ENCODE peak calls at places on chromosomes 16 and 17, in eight cellular contexts. G is bronchial epithelial cell; R is astrocyte of the spinal cord; T is astrocyte of the cerebellum; Z is HL-60; B is HAP-1; S is CD4-positive, CD25-positive, alpha-beta regulatory T cell; D is endodermal cell. O is an unnamed sample.

GRCh38 chr16:79713609-79714309 is 113.2 kb upstream of the MAF start:
- DNase-seq in G (no peak), R (no peak), T (no peak), Z (no peak), B (no peak), S (no peak), D (no peak), O (no peak)

GRCh38 chr16:72015124-72015523 is 6.6 kb downstream of the DHODH start:
- DNase-seq in G (peak), R (no peak), T (no peak), Z (no peak), B (no peak), S (no peak), D (no peak), O (no peak)

GRCh38 chr17:40070895-40071719 is 8.3 kb downstream of the THRA start:
- DNase-seq in G (no peak), R (no peak), T (no peak), Z (peak), B (no peak), S (no peak), D (peak), O (peak)

GRCh38 chr17:10600551-10600950 is 51.1 kb upstream of the MYH2 start:
- DNase-seq in G (no peak), R (no peak), T (no peak), Z (no peak), B (no peak), S (no peak), D (no peak), O (peak)

GRCh38 chr16:64784635-64785034 is 337.2 kb downstream of the CDH11 start:
- DNase-seq in G (no peak), R (no peak), T (no peak), Z (no peak), B (no peak), S (no peak), D (no peak), O (no peak)

GRCh38 chr16:85029413-85029794 is 1.8 kb downstream of the KIAA0513 start:
- DNase-seq in G (peak), R (peak), T (no peak), Z (no peak), B (peak), S (peak), D (peak), O (no peak)

GRCh38 chr16:49338867-49339266 is 34.7 kb upstream of the C16orf78 start:
- DNase-seq in G (no peak), R (no peak), T (no peak), Z (no peak), B (no peak), S (no peak), D (no peak), O (no peak)

GRCh38 chr17:51912939-51913338 is 245.6 kb downstream of the CA10 start:
- DNase-seq in G (no peak), R (no peak), T (no peak), Z (no peak), B (no peak), S (no peak), D (peak), O (no peak)

GRCh38 chr16:1940273-1941161 is 2.5 kb downstream of the MSRB1 start:
- DNase-seq in G (no peak), R (no peak), T (no peak), Z (peak), B (no peak), S (no peak), D (peak), O (no peak)

GRCh38 chr16:18846416-18846815 is 45.1 kb upstream of the ARL6IP1 start:
- DNase-seq in G (no peak), R (no peak), T (no peak), Z (no peak), B (no peak), S (no peak), D (no peak), O (no peak)

GRCh38 chr17:50095626-50096037 is 481 bp downstream of the PDK2 start:
- DNase-seq in G (no peak), R (no peak), T (no peak), Z (no peak), B (peak), S (no peak), D (peak), O (no peak)

GRCh38 chr17:4986951-4987766 is at the start of gene CAMTA2:
- DNase-seq in G (peak), R (peak), T (no peak), Z (peak), B (peak), S (peak), D (peak), O (peak)

GRCh38 chr17:77684803-77685580 is 273.5 kb upstream of the TNRC6C start:
- DNase-seq in G (no peak), R (no peak), T (no peak), Z (no peak), B (no peak), S (no peak), D (peak), O (no peak)

GRCh38 chr16:24834459-24835335 is 11.1 kb upstream of the SLC5A11 start:
- DNase-seq in G (peak), R (peak), T (peak), Z (peak), B (peak), S (peak), D (peak), O (peak)

GRCh38 chr16:30660424-30661251 is 2.4 kb downstream of the FBRS start:
- DNase-seq in G (peak), R (peak), T (no peak), Z (peak), B (no peak), S (peak), D (no peak), O (no peak)

GRCh38 chr16:88521674-88522073 is 48.5 kb upstream of the ZC3H18 start:
- DNase-seq in G (no peak), R (no peak), T (no peak), Z (no peak), B (no peak), S (no peak), D (no peak), O (no peak)

GRCh38 chr16:68273896-68274295 is 9.6 kb downstream of the SLC7A6 start:
- DNase-seq in G (peak), R (no peak), T (no peak), Z (no peak), B (no peak), S (no peak), D (no peak), O (no peak)

GRCh38 chr16:85650864-85651811 is 37.6 kb downstream of the GINS2 start:
- DNase-seq in G (no peak), R (no peak), T (no peak), Z (no peak), B (no peak), S (no peak), D (no peak), O (no peak)

GRCh38 chr17:61309857-61310256 is 89.8 kb upstream of the TBX2 start:
- DNase-seq in G (peak), R (peak), T (peak), Z (no peak), B (no peak), S (no peak), D (peak), O (no peak)

GRCh38 chr17:4856937-4857314 is 23.8 kb downstream of the MINK1 start:
- DNase-seq in G (no peak), R (no peak), T (no peak), Z (no peak), B (no peak), S (no peak), D (no peak), O (no peak)

GRCh38 chr17:76714822-76715461 is 4.2 kb upstream of the MXRA7 start:
- DNase-seq in G (no peak), R (peak), T (no peak), Z (peak), B (peak), S (peak), D (peak), O (peak)

GRCh38 chr16:56888806-56889205 is 23.8 kb downstream of the SLC12A3 start:
- DNase-seq in G (no peak), R (no peak), T (no peak), Z (no peak), B (no peak), S (no peak), D (no peak), O (no peak)

GRCh38 chr17:80877095-80877828 is 114.4 kb upstream of the CHMP6 start:
- DNase-seq in G (no peak), R (no peak), T (no peak), Z (no peak), B (no peak), S (peak), D (peak), O (no peak)

GRCh38 chr17:58529275-58529674 is 14.8 kb upstream of the MTMR4 start:
- DNase-seq in G (no peak), R (no peak), T (no peak), Z (no peak), B (no peak), S (no peak), D (peak), O (no peak)
- H3K4me3 ChIP-seq in G (no peak), R (no peak), T (no peak), Z (no peak), B (no peak), S (no peak), D (no peak), O (no peak)

GRCh38 chr16:50741225-50741807 is 570 bp upstream of the CYLD start:
- DNase-seq in G (peak), R (no peak), T (no peak), Z (no peak), B (no peak), S (no peak), D (no peak), O (peak)

GRCh38 chr16:50741808-50742520 is at the start of gene CYLD:
- DNase-seq in G (peak), R (peak), T (peak), Z (peak), B (peak), S (peak), D (peak), O (peak)

GRCh38 chr16:50739031-50739430 is 2.9 kb upstream of the CYLD start:
- DNase-seq in G (no peak), R (no peak), T (no peak), Z (no peak), B (no peak), S (no peak), D (no peak), O (no peak)

GRCh38 chr16:50742521-50743150 is 750 bp downstream of the CYLD start:
- DNase-seq in G (peak), R (no peak), T (peak), Z (peak), B (peak), S (peak), D (peak), O (peak)

DNA sequence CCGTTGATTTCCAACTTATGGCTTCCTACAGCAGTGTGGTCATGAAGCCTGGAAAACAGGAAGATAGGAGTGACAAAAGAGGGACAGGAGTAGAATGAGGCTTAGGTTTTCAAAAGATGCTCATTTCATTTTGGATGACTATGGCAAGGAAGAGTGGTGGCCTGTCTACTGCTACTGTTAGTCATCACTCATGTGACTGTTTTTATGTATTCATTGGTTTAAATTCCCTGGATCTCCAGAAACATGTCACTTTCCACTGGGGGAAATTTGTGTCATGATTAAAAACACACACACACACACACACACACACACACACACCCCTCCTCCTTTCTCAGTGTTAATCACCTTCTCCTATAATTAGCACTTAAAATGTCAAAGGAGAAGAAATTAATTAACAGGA is 1.1 kb upstream of the CYLD start:
- DNase-seq in G (peak), R (no peak), T (no peak), Z (no peak), B (no peak), S (no peak), D (no peak), O (no peak)
- H3K4me3 ChIP-seq in G (no peak), R (no peak), T (no peak), Z (no peak), B (no peak), S (peak), D (no peak), O (no peak)

GRCh38 chr17:42537156-42537805 is 1.2 kb downstream of the NAGLU start:
- DNase-seq in G (no peak), R (no peak), T (no peak), Z (no peak), B (no peak), S (no peak), D (no peak), O (no peak)

GRCh38 chr17:42537826-42538451 is 1.9 kb downstream of the NAGLU start:
- DNase-seq in G (no peak), R (no peak), T (no peak), Z (no peak), B (no peak), S (no peak), D (no peak), O (no peak)

GRCh38 chr17:42536048-42536371 is at the start of gene NAGLU:
- DNase-seq in G (peak), R (peak), T (no peak), Z (peak), B (peak), S (peak), D (peak), O (peak)

GRCh38 chr17:42535400-42536047 is 517 bp upstream of the NAGLU start:
- DNase-seq in G (no peak), R (no peak), T (no peak), Z (no peak), B (no peak), S (no peak), D (no peak), O (no peak)

DNA sequence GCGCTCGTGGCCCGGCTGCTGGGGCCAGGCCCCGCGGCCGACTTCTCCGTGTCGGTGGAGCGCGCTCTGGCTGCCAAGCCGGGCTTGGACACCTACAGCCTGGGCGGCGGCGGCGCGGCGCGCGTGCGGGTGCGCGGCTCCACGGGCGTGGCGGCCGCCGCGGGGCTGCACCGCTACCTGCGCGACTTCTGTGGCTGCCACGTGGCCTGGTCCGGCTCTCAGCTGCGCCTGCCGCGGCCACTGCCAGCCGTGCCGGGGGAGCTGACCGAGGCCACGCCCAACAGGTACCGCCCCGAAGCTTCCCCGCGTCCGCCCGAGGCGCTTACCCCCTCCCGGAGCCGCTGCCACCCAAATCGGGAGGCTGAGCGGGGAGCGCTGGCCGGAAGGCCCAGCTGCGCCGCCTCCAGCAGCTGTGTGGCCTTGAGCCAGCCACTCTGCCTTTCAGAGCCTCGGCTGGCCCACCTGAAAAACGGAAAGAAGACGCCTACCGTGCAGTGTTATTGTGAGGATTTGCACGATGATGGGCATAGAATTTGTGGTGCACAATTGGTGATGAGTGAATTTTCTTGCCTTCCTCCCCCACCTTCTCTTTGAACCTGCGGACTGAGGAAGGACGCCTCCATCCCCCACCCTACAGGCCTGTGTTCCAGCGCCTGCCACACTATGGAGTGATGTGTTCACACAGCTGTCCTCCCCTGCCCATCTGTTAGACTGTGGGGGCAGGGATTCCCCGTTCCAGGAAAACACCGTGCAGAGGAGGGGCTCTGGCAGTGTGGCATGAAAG is 523 bp downstream of the NAGLU start:
- DNase-seq in G (peak), R (peak), T (no peak), Z (peak), B (peak), S (peak), D (peak), O (peak)
- H3K4me3 ChIP-seq in G (peak), R (peak), T (peak), Z (peak), B (peak), S (peak), D (peak), O (peak)

GRCh38 chr17:74840500-74840899 is 19.2 kb downstream of the GRIN2C start:
- DNase-seq in G (no peak), R (no peak), T (no peak), Z (no peak), B (no peak), S (no peak), D (peak), O (no peak)

GRCh38 chr17:74840989-74841666 is 18.6 kb downstream of the GRIN2C start:
- DNase-seq in G (peak), R (peak), T (no peak), Z (peak), B (no peak), S (no peak), D (peak), O (peak)

GRCh38 chr17:74842599-74843351 is 16.9 kb downstream of the GRIN2C start:
- DNase-seq in G (peak), R (peak), T (no peak), Z (no peak), B (no peak), S (no peak), D (peak), O (peak)

GRCh38 chr17:74842146-74842598 is 17.5 kb downstream of the GRIN2C start:
- DNase-seq in G (no peak), R (peak), T (no peak), Z (no peak), B (no peak), S (no peak), D (peak), O (no peak)

GRCh38 chr17:74843352-74843627 is 16.4 kb downstream of the GRIN2C start:
- DNase-seq in G (no peak), R (no peak), T (no peak), Z (no peak), B (no peak), S (no peak), D (peak), O (no peak)
- H3K4me3 ChIP-seq in G (no peak), R (no peak), T (no peak), Z (no peak), B (no peak), S (no peak), D (no peak), O (no peak)

GRCh38 chr16:27316038-27316680 is 2.4 kb downstream of the IL4R start:
- DNase-seq in G (no peak), R (no peak), T (no peak), Z (no peak), B (no peak), S (no peak), D (peak), O (no peak)
- H3K4me3 ChIP-seq in G (no peak), R (peak), T (peak), Z (no peak), B (no peak), S (peak), D (no peak), O (peak)

GRCh38 chr17:37746617-37747016 is 1.8 kb upstream of the HNF1B start:
- DNase-seq in G (no peak), R (no peak), T (no peak), Z (no peak), B (no peak), S (no peak), D (no peak), O (no peak)

GRCh38 chr17:37744633-37744927 is 279 bp downstream of the HNF1B start:
- DNase-seq in G (no peak), R (no peak), T (no peak), Z (no peak), B (no peak), S (no peak), D (no peak), O (no peak)

GRCh38 chr17:37744961-37745800 is at the start of gene HNF1B:
- DNase-seq in G (no peak), R (no peak), T (no peak), Z (no peak), B (no peak), S (peak), D (peak), O (no peak)

GRCh38 chr17:37745801-37746426 is 1.1 kb upstream of the HNF1B start:
- DNase-seq in G (no peak), R (no peak), T (no peak), Z (no peak), B (no peak), S (no peak), D (no peak), O (no peak)

DNA sequence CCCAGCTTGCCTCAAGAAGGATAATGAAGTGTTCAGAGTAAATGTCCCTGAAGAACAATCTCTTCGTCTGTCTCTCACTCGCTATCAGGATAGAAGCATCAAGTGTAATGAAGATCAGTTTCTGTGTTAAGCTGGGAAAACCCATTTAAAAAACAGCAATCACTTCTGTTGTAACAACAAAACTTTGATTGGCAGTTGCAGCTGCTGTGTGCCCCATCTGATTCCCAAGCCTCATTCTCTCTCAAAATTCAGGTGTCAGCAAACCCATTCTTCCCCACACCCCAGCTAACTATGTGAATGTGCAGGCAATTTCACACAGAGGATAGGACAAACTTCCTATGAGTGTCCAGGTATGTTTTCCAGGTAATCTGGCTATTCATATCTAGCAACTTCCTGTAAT is 2.4 kb upstream of the HNF1B start:
- DNase-seq in G (no peak), R (no peak), T (no peak), Z (no peak), B (no peak), S (no peak), D (no peak), O (no peak)
- H3K4me3 ChIP-seq in G (no peak), R (no peak), T (no peak), Z (no peak), B (no peak), S (no peak), D (peak), O (no peak)

GRCh38 chr17:64028874-64029464 is 8.5 kb upstream of the ICAM2 start:
- DNase-seq in G (peak), R (peak), T (peak), Z (peak), B (peak), S (peak), D (peak), O (peak)

GRCh38 chr17:64024215-64024654 is 3.8 kb upstream of the ICAM2 start:
- DNase-seq in G (peak), R (no peak), T (no peak), Z (no peak), B (no peak), S (no peak), D (peak), O (no peak)

GRCh38 chr17:64024781-64025731 is 4.6 kb upstream of the ICAM2 start:
- DNase-seq in G (peak), R (no peak), T (no peak), Z (no peak), B (no peak), S (peak), D (peak), O (no peak)

GRCh38 chr17:64022631-64023063 is 2.2 kb upstream of the ICAM2 start:
- DNase-seq in G (no peak), R (no peak), T (no peak), Z (no peak), B (no peak), S (no peak), D (peak), O (no peak)

GRCh38 chr17:64025732-64026294 is 5.4 kb upstream of the ICAM2 start:
- DNase-seq in G (peak), R (peak), T (peak), Z (peak), B (peak), S (peak), D (peak), O (peak)
- H3K4me3 ChIP-seq in G (no peak), R (no peak), T (no peak), Z (no peak), B (peak), S (peak), D (no peak), O (no peak)

O was measured in MG63.